ENCODE peak calls at places on chromosomes 12 and 14, in six cellular contexts. F, D, A, P, T and M are unnamed samples.

GRCh38 chr14:55274760-55275159 is 3.5 kb downstream of the FBXO34 start:
- DNase-seq in F (no peak), D (peak), A (no peak), P (no peak), T (no peak), M (no peak)

GRCh38 chr12:44375694-44376093 is 500.4 kb downstream of the NELL2 start:
- DNase-seq in F (no peak), D (no peak), A (no peak), P (no peak), T (no peak), M (no peak)

GRCh38 chr14:101627913-101628257 is 66.6 kb downstream of the DIO3 start:
- DNase-seq in F (no peak), D (no peak), A (no peak), P (no peak), T (no peak), M (no peak)

GRCh38 chr12:26746315-26746714 is 86.7 kb downstream of the ITPR2 start:
- DNase-seq in F (no peak), D (no peak), A (no peak), P (no peak), T (no peak), M (peak)

GRCh38 chr12:7374423-7375144 is 69.4 kb downstream of the CD163L1 start:
- DNase-seq in F (peak), D (no peak), A (no peak), P (peak), T (peak), M (no peak)

GRCh38 chr14:41875113-41875512 is 268.4 kb downstream of the LRFN5 start:
- DNase-seq in F (no peak), D (no peak), A (no peak), P (no peak), T (no peak), M (no peak)

GRCh38 chr14:21965042-21965441 is 291.4 kb upstream of the OR4E1 start:
- DNase-seq in F (no peak), D (no peak), A (peak), P (no peak), T (no peak), M (peak)

GRCh38 chr12:6199531-6200265 is 502 bp upstream of the CD9 start:
- DNase-seq in F (peak), D (no peak), A (no peak), P (no peak), T (peak), M (no peak)

GRCh38 chr14:94143239-94143638 is 13.8 kb upstream of the IFI27L2 start:
- DNase-seq in F (no peak), D (no peak), A (no peak), P (no peak), T (peak), M (no peak)

GRCh38 chr14:40697221-40697620 is 909.5 kb upstream of the LRFN5 start:
- DNase-seq in F (no peak), D (no peak), A (no peak), P (no peak), T (no peak), M (no peak)

GRCh38 chr14:35332517-35333346 is 40.5 kb downstream of the PSMA6 start:
- DNase-seq in F (no peak), D (no peak), A (peak), P (no peak), T (no peak), M (peak)

GRCh38 chr14:91232631-91233030 is 11.9 kb downstream of the GPR68 start:
- DNase-seq in F (no peak), D (no peak), A (no peak), P (no peak), T (no peak), M (no peak)

GRCh38 chr12:130401703-130402102 is 64.0 kb downstream of the PIWIL1 start:
- DNase-seq in F (no peak), D (no peak), A (no peak), P (no peak), T (no peak), M (no peak)

GRCh38 chr12:43742106-43742505 is 16.5 kb downstream of the PUS7L start:
- DNase-seq in F (no peak), D (no peak), A (no peak), P (no peak), T (no peak), M (no peak)

GRCh38 chr14:68734231-68734732 is 58.6 kb downstream of the ZFP36L1 start:
- DNase-seq in F (no peak), D (no peak), A (peak), P (no peak), T (no peak), M (peak)

GRCh38 chr12:3988519-3989217 is 115.5 kb upstream of the PARP11 start:
- DNase-seq in F (no peak), D (no peak), A (no peak), P (no peak), T (no peak), M (peak)

GRCh38 chr14:54339771-54340170 is 57.0 kb upstream of the CDKN3 start:
- DNase-seq in F (no peak), D (no peak), A (no peak), P (no peak), T (no peak), M (no peak)

GRCh38 chr12:106493531-106493930 is 89.3 kb upstream of the RFX4 start:
- DNase-seq in F (no peak), D (peak), A (no peak), P (no peak), T (no peak), M (no peak)

GRCh38 chr14:90559811-90560492 is 163.1 kb downstream of the CALM1 start:
- DNase-seq in F (no peak), D (no peak), A (no peak), P (no peak), T (no peak), M (no peak)